ENCODE peak calls at places on chromosomes 6 and 20, in seven cellular contexts. N is cardiac fibroblast, O is foreskin fibroblast, Z is transverse colon, S is DND-41, M is PC-9, X is hepatocyte. V is an unnamed sample.

GRCh38 chr20:17680128-17680835 is 1.8 kb downstream of the RRBP1 start:
- DNase-seq in N (peak), O (peak), Z (peak), S (peak), M (peak), X (peak), V (peak)

GRCh38 chr6:145813285-145814034 is 1.1 kb downstream of the FBXO30 start:
- DNase-seq in N (peak), O (peak), Z (no peak), S (no peak), M (no peak), X (peak), V (peak)

GRCh38 chr6:92723390-92723931 is 695.9 kb downstream of the EPHA7 start:
- DNase-seq in N (no peak), O (no peak), Z (no peak), S (no peak), M (no peak), X (no peak), V (peak)

GRCh38 chr6:132919028-132919427 is 104.7 kb downstream of the RPS12 start:
- DNase-seq in N (no peak), O (peak), Z (no peak), S (no peak), M (no peak), X (no peak), V (peak)

GRCh38 chr6:22079788-22080187 is 217.0 kb downstream of the PRL start:
- DNase-seq in N (peak), O (peak), Z (no peak), S (no peak), M (no peak), X (no peak), V (peak)

GRCh38 chr6:128508588-128509296 is 11.7 kb downstream of the PTPRK start:
- DNase-seq in N (peak), O (peak), Z (no peak), S (no peak), M (peak), X (peak), V (peak)

GRCh38 chr6:24719125-24719931 is at the start of gene C6orf62:
- DNase-seq in N (peak), O (peak), Z (peak), S (peak), M (peak), X (peak), V (peak)

GRCh38 chr20:56202493-56203077 is 45.9 kb upstream of the MC3R start:
- DNase-seq in N (peak), O (peak), Z (no peak), S (no peak), M (peak), X (peak), V (peak)

GRCh38 chr6:106908386-106908840 is 66.1 kb downstream of the CD24 start:
- DNase-seq in N (no peak), O (no peak), Z (no peak), S (no peak), M (peak), X (peak), V (no peak)

GRCh38 chr6:162489406-162489976 is 238.1 kb downstream of the PRKN start:
- DNase-seq in N (no peak), O (no peak), Z (no peak), S (no peak), M (no peak), X (no peak), V (no peak)

GRCh38 chr20:33963756-33964155 is 30.0 kb upstream of the RALY start:
- DNase-seq in N (no peak), O (no peak), Z (no peak), S (no peak), M (no peak), X (no peak), V (no peak)

GRCh38 chr6:75463896-75464295 is 29.7 kb downstream of the FILIP1 start:
- DNase-seq in N (no peak), O (no peak), Z (no peak), S (no peak), M (no peak), X (no peak), V (peak)

GRCh38 chr6:40894962-40895799 is 143.8 kb downstream of the UNC5CL start:
- DNase-seq in N (peak), O (peak), Z (peak), S (no peak), M (peak), X (peak), V (peak)

GRCh38 chr6:158787395-158787794 is 31.8 kb downstream of the EZR start:
- DNase-seq in N (no peak), O (no peak), Z (peak), S (no peak), M (no peak), X (no peak), V (no peak)

GRCh38 chr6:164927288-164928040 is 381.9 kb downstream of the C6orf118 start:
- DNase-seq in N (peak), O (peak), Z (peak), S (peak), M (peak), X (peak), V (peak)

GRCh38 chr6:118548136-118548535 is at the start of gene PLN:
- DNase-seq in N (peak), O (no peak), Z (no peak), S (no peak), M (no peak), X (no peak), V (no peak)
- H3K4me3 ChIP-seq in N (peak), O (no peak), Z (peak), S (no peak), M (no peak), X (no peak), V (no peak)

DNA sequence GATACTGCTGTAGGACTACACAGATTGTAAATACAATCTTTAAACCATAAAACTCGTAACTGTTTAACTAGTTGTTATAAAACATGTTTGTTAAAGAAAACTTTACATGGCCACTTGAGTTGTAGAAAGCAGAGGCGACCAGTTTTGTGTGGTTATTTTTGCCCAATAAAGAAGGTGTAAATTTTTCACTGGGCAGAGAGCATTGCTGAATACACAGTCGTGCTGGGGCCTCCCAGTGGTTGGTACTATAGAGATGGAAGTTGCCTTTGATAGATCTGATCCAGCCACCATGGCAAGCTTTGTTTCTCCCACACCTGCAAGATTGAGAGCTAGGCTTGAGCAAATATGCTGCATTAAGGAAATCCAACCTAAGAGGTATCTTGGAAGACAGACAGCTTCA is 34.0 kb upstream of the YWHAB start:
- DNase-seq in N (no peak), O (no peak), Z (peak), S (no peak), M (no peak), X (peak), V (no peak)
- TF ChIP-seq CTCF in N (no peak), O (no peak), Z (peak), S (no peak), M (no peak), X (no peak), V (no peak)

DNA sequence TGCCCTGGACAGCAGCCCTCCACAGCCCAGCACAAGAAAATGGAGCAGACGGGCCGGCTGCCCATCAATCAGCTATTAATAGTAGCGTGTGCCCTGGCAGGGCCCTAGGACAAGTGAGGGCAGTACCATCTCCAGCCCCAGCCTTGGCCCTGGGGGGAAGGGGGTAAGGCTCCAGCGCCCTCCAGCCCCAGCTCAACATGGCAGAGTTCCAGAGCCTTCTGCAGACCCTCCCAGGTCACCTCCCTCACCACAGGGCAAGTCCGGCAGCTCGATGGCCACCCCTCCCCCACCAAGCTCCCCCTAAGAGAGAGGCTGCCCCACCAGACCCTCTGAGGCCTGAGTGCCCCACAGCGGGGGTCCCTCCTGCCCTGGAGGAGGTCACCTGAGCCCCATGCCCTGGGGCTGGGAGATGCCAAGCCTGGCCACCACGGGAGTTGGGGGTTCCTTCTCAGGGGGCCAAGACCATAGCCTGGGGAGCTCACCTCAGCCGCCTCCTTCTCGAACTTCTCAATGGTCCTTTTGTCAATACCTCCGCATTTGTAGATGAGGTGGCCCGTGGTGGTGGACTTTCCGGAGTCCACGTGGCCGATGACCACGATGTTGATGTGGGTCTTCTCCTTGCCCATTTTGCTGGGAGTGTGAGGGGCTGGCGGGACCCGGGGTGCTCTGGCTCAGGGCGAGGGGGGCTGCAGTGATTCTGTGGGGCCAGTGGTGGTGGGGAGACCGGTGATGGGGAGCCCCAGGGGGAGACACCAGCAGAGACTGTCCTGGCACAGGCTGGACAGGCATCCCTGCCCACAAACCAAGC is 1.5 kb downstream of the EEF1A2 start:
- DNase-seq in N (no peak), O (no peak), Z (no peak), S (no peak), M (no peak), X (no peak), V (no peak)
- H3K4me3 ChIP-seq in N (no peak), O (no peak), Z (no peak), S (no peak), M (peak), X (no peak), V (no peak)

GRCh38 chr20:46011631-46012482 is 3.1 kb downstream of the MMP9 start:
- DNase-seq in N (peak), O (peak), Z (peak), S (peak), M (peak), X (no peak), V (peak)
- TF ChIP-seq CTCF in N (peak), O (peak), Z (no peak), S (peak), M (peak), X (peak), V (peak)

GRCh38 chr6:30880563-30881252 is 3.6 kb upstream of the DDR1 start:
- DNase-seq in N (no peak), O (no peak), Z (no peak), S (no peak), M (no peak), X (no peak), V (no peak)
- H3K4me3 ChIP-seq in N (no peak), O (no peak), Z (no peak), S (no peak), M (no peak), X (no peak), V (no peak)

GRCh38 chr20:58192065-58192464 is 36.4 kb downstream of the ANKRD60 start:
- DNase-seq in N (no peak), O (no peak), Z (no peak), S (no peak), M (no peak), X (no peak), V (no peak)

GRCh38 chr20:58195047-58195446 is 33.4 kb downstream of the ANKRD60 start:
- DNase-seq in N (no peak), O (no peak), Z (no peak), S (no peak), M (no peak), X (no peak), V (no peak)

GRCh38 chr20:58196402-58197184 is 31.9 kb downstream of the ANKRD60 start:
- DNase-seq in N (no peak), O (no peak), Z (no peak), S (no peak), M (no peak), X (no peak), V (no peak)

GRCh38 chr20:58194176-58194796 is 34.2 kb downstream of the ANKRD60 start:
- DNase-seq in N (no peak), O (no peak), Z (no peak), S (no peak), M (no peak), X (no peak), V (no peak)

DNA sequence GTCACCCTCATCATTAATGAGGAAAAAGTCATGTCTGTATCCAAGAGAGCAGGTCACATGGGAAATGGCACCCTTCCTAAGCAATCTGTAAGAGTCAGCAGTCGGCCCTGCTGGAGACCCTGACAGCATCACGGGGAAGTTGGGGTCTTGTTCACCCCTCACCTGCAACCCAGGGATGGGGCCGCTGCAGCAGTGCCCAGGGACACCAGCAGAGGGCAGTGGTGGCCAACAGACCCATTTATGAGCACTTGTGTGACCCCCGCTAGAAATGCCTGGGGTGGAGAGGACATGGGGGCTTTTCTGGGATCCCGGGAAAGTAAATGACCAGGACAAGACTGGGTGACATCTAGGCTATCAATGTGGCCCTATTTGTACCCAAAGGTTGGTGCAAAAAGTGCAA is 35.9 kb downstream of the ANKRD60 start:
- DNase-seq in N (no peak), O (no peak), Z (no peak), S (peak), M (no peak), X (no peak), V (no peak)
- TF ChIP-seq CTCF in N (peak), O (peak), Z (peak), S (peak), M (peak), X (peak), V (peak)

DNA sequence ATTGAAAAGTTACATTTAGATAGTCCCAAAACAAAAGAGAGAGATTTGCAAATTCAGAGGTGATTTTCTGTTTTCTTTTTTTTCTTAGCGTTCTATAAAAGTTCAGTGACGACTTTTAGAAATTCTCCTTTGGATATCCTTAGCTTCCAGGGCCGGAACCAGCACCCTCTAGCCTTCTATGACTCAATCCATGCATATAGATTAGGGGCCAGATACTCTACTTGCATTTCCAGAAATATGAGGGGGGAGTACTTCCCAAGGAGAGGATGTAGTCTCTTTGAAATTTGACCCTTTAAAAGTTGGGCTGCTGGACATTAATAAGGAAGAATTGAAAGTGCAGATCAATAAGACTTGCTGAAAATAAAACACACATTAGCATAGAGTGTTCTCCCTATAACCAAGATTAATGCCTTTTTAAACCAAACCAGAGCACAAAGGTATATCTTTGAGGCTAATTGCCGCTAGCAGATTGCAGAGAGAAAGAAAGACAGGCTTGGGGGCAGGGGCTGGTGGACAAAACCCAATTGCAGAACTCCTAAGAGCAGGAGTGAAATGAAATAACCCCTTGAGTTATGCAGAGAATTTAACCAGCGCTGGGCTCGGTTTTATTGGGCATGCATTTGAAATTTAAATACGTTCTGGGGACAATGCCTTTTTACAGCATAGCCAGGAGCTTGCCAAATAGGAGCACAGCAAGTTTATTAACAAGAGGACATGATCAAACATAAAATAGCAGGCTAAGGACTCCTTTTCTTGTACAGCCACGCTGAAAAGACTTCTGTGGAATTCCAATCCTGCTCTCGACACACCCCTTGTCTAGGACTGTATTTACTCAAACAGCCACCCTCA is 108.1 kb upstream of the SALL4 start:
- DNase-seq in N (peak), O (peak), Z (no peak), S (no peak), M (peak), X (peak), V (peak)
- H3K4me3 ChIP-seq in N (no peak), O (no peak), Z (no peak), S (no peak), M (peak), X (no peak), V (no peak)